ENCODE peak calls at places on chromosomes 13 and 19, in four cellular contexts. O, Q, S and V are unnamed samples.

GRCh38 chr19:30053558-30053957 is 111.5 kb downstream of the URI1 start:
- DNase-seq in O (no peak), Q (no peak), S (no peak), V (no peak)

GRCh38 chr13:79457948-79458347 is 23.0 kb upstream of the NDFIP2 start:
- DNase-seq in O (peak), Q (no peak), S (no peak), V (no peak)

GRCh38 chr13:48804836-48805601 is 151.3 kb downstream of the CYSLTR2 start:
- DNase-seq in O (no peak), Q (no peak), S (no peak), V (no peak)

GRCh38 chr13:41017744-41018582 is 1.2 kb downstream of the ELF1 start:
- DNase-seq in O (no peak), Q (no peak), S (no peak), V (no peak)

GRCh38 chr19:14580623-14581237 is 2.2 kb upstream of the CLEC17A start:
- DNase-seq in O (peak), Q (no peak), S (peak), V (no peak)

GRCh38 chr13:46041335-46041934 is 11.1 kb downstream of the ZC3H13 start:
- DNase-seq in O (no peak), Q (no peak), S (no peak), V (no peak)

GRCh38 chr13:25377244-25377962 is 5.6 kb downstream of the ATP8A2 start:
- DNase-seq in O (no peak), Q (no peak), S (no peak), V (no peak)

GRCh38 chr19:51226068-51226467 is 1.2 kb downstream of the CD33 start:
- DNase-seq in O (peak), Q (no peak), S (no peak), V (no peak)

GRCh38 chr19:19649580-19649995 is 6.1 kb upstream of the GMIP start:
- DNase-seq in O (no peak), Q (no peak), S (no peak), V (no peak)

GRCh38 chr13:31556376-31556775 is 182.9 kb upstream of the RXFP2 start:
- DNase-seq in O (no peak), Q (no peak), S (no peak), V (no peak)

GRCh38 chr19:11673608-11674041 is 65.1 kb downstream of the ZNF823 start:
- DNase-seq in O (peak), Q (no peak), S (no peak), V (no peak)

GRCh38 chr19:54470991-54471782 is 1.9 kb downstream of the CDC42EP5 start:
- DNase-seq in O (peak), Q (no peak), S (no peak), V (no peak)

GRCh38 chr19:52410276-52410675 is 12.6 kb downstream of the ZNF528 start:
- DNase-seq in O (no peak), Q (no peak), S (no peak), V (no peak)

GRCh38 chr13:51435002-51435578 is 17.7 kb downstream of the INTS6 start:
- DNase-seq in O (no peak), Q (no peak), S (no peak), V (no peak)

GRCh38 chr13:63625869-63626268 is 2210.2 kb upstream of the PCDH20 start:
- DNase-seq in O (no peak), Q (no peak), S (no peak), V (no peak)

GRCh38 chr13:28316841-28317240 is 178.1 kb downstream of the FLT1 start:
- DNase-seq in O (no peak), Q (no peak), S (no peak), V (no peak)

GRCh38 chr19:13002389-13002898 is 7.2 kb downstream of the NFIX start:
- DNase-seq in O (no peak), Q (no peak), S (no peak), V (no peak)

GRCh38 chr13:75226092-75226491 is 255.9 kb downstream of the TBC1D4 start:
- DNase-seq in O (peak), Q (no peak), S (no peak), V (no peak)

GRCh38 chr19:2061936-2062729 is 11.1 kb upstream of the MKNK2 start:
- DNase-seq in O (peak), Q (no peak), S (no peak), V (no peak)

GRCh38 chr13:50319603-50320296 is 304.5 kb downstream of the KCNRG start:
- DNase-seq in O (peak), Q (peak), S (no peak), V (no peak)

GRCh38 chr13:69903081-69903480 is 204.5 kb upstream of the ATXN8OS start:
- DNase-seq in O (no peak), Q (no peak), S (no peak), V (no peak)

DNA sequence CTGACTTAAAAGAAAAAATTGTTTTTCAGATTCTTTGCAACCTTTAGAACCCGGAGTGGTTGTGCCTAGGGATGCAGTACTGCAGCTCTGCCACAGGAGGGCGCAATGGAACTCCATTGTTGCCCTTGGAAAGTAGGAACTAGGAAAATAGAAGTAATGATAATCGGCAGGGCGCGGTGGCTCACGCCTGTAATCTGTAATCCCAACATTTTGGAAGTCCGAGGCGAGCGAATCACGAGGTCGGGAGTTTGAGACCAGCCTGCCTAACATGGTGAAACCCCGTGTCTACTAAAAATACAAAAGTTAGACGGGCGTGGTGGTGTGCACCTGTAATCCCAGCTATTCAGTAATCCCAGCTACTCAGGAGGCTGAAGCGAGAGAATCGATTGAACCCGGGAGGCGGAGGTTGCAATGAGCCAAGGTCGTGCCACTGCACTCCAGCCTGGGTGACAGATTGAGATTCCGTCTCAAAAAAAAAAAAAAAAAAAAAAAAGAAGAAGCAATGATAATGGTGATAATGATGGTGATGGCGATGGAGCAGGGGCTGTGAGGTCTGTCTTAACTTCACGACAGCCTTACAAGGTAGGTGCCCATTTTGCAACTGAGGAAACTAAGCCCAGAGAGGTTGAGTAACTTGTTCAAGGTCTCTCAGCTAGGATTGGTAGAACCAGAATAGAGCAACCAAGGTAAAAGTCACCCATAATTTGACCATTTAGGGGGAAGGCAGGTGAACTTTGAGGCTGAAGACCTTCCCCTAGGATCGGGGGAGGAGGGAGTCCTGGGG is 5.5 kb upstream of the ADAMTS10 start:
- DNase-seq in O (peak), Q (no peak), S (no peak), V (no peak)
- TF ChIP-seq SPI1 in O (no peak), Q (peak), S (no peak), V (peak)

DNA sequence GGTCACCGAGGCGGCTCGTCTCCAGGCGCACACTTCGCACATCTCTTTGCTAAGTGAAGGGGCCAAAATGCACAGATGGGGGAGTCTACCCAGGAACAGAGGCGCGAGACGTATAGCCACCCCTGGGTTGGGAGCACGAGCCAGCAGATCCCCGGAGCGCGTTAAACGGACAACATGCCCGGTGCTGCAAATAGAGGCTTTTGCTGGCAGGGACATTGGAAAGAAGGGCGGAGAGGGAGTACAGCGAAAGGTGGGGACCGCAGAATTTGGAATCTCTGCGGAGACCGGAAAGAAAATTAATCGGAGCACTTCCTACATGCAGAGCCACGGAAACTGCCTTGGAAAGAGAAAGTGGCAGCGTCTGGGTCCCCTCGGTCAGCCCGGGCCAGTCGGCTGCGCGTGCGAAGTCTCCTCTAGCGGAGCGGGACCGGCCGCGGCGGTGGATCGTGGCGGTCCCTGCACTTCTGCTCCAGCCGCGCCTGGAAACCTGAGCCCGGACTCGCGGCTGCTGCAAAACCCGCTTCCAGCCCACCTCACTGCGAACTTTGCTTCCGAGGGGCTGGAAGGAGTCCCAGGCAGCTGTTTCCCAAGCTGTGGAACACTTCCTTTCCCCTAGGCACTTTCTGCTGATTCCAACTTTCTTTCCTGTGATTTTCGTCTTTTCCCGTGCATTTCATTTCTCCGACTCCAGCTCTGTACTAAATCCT is 791 bp upstream of the PCDH9 start:
- DNase-seq in O (peak), Q (no peak), S (no peak), V (no peak)
- TF ChIP-seq SPI1 in O (no peak), Q (no peak), S (no peak), V (no peak)

GRCh38 chr13:21389124-21389523 is 70.0 kb downstream of the ZDHHC20 start:
- DNase-seq in O (no peak), Q (no peak), S (no peak), V (no peak)
- TF ChIP-seq SPI1 in O (no peak), Q (no peak), S (no peak), V (no peak)

DNA sequence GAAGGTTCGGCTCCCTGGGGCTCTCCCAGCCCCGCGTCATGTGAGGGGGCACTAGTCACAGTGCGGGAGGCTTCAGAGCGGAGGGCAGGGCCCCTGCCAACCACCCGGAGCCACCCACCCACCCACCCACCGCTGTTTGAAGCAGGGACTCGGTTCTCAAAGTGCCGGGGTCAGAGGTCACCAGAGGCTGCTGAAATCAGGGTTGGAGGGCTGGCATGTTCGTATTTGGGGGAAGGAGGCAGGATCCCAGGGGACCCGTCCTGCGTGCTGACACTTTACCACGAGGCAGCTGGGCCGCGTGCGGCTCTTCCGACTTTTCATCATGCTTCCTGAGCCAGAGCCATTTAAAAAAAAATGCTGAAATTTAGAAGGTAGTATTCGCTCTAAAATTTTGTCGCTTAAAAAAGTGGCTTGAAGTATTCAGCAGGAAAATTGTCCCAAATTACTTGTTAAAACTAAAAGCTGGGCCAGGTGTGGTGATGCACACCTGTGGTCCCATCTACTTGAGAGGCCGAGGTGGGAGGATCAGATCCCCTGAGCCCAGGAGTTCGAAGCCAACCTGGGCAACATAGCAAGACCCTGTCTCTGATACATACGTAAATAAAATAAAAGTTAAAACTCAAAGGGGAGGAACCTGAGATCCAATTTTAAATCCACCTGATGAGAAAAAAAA is 21.2 kb downstream of the ATP11A start:
- DNase-seq in O (no peak), Q (no peak), S (no peak), V (no peak)
- TF ChIP-seq SPI1 in O (no peak), Q (no peak), S (no peak), V (no peak)

DNA sequence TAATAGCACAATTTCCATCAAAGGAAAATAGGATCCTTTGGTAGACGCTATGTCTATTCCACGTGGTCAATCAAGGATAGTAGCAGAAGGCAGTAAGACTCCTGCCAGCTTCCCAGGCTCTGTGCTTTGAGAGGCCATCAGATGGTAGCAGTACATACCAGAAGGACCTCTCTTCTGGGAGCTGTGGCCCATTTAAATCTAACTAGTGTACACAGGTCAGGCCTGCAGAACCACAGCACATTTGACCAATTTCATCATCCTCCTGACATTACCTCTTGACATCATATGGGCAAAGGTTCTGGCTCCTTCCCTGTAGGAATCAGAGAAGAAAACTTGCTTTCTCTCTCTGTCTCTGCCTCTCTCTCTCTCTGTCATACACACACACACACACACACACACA is 229.6 kb upstream of the HTR2A start:
- DNase-seq in O (no peak), Q (no peak), S (no peak), V (no peak)
- TF ChIP-seq SPI1 in O (no peak), Q (no peak), S (no peak), V (no peak)

GRCh38 chr13:106048386-106048785 is 487.1 kb downstream of the EFNB2 start:
- DNase-seq in O (no peak), Q (no peak), S (no peak), V (no peak)

GRCh38 chr13:106049171-106049570 is 486.3 kb downstream of the EFNB2 start:
- DNase-seq in O (no peak), Q (no peak), S (no peak), V (no peak)

GRCh38 chr13:106052200-106052767 is 483.2 kb downstream of the EFNB2 start:
- DNase-seq in O (no peak), Q (no peak), S (no peak), V (no peak)

GRCh38 chr13:106047859-106048258 is 487.6 kb downstream of the EFNB2 start:
- DNase-seq in O (no peak), Q (no peak), S (no peak), V (no peak)
- TF ChIP-seq SPI1 in O (no peak), Q (no peak), S (no peak), V (no peak)

DNA sequence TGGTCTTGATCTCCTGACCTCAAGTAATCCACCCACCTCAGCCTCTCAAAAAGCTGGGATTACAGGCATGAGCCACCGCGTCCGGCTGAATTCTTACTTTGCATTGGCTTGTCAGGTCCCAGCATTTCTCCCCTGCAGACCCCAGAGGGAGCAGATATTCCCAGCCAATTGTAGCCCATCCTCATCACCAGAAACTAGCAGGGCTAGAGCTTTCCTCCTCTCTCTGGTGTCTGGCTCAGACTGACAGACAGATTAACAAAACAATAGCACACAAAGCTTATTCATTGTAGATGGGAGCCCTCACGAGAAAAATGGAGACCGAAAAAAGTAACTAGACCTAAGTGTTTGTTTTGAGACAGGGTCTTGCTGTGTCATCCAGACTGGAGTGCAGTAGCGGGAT is 7.5 kb upstream of the MPV17L2 start:
- DNase-seq in O (no peak), Q (no peak), S (no peak), V (no peak)
- TF ChIP-seq SPI1 in O (no peak), Q (no peak), S (no peak), V (no peak)

GRCh38 chr13:90104764-90105163 is 1242.7 kb upstream of the MIR17HG start:
- DNase-seq in O (no peak), Q (no peak), S (no peak), V (no peak)

GRCh38 chr13:90103099-90103784 is 1244.2 kb upstream of the MIR17HG start:
- DNase-seq in O (no peak), Q (no peak), S (no peak), V (no peak)

GRCh38 chr13:90105276-90105675 is 1242.2 kb upstream of the MIR17HG start:
- DNase-seq in O (no peak), Q (no peak), S (no peak), V (no peak)

GRCh38 chr13:90107658-90108057 is 1239.8 kb upstream of the MIR17HG start:
- DNase-seq in O (no peak), Q (no peak), S (no peak), V (no peak)

GRCh38 chr13:90105881-90106496 is 1241.5 kb upstream of the MIR17HG start:
- DNase-seq in O (no peak), Q (no peak), S (no peak), V (no peak)
- TF ChIP-seq SPI1 in O (no peak), Q (no peak), S (no peak), V (no peak)

GRCh38 chr13:39313721-39314120 is 275.5 kb downstream of the NHLRC3 start:
- DNase-seq in O (no peak), Q (no peak), S (no peak), V (no peak)
- TF ChIP-seq SPI1 in O (no peak), Q (no peak), S (no peak), V (no peak)

GRCh38 chr13:113764793-113765190 is 5.8 kb downstream of the TMEM255B start:
- DNase-seq in O (no peak), Q (no peak), S (no peak), V (no peak)
- TF ChIP-seq SPI1 in O (no peak), Q (no peak), S (no peak), V (no peak)